ENCODE peak calls at places on chromosomes 12 and 14, in four cellular contexts. One of them, this sample, is unnamed.

GRCh38 chr12:116881325-116881866 is at the start of gene HRK:
- DNase-seq in GM06990: no peak
- DNase-seq in AG04450: no peak
- DNase-seq in IMR-90: no peak
- DNase-seq in this sample: no peak

GRCh38 chr12:22631863-22632463 is 7.0 kb downstream of the ETNK1 start:
- DNase-seq in GM06990: no peak
- DNase-seq in AG04450: no peak
- DNase-seq in IMR-90: peak
- DNase-seq in this sample: peak

GRCh38 chr14:99522934-99523660 is 41.9 kb downstream of the CCNK start:
- DNase-seq in GM06990: no peak
- DNase-seq in AG04450: no peak
- DNase-seq in IMR-90: peak
- DNase-seq in this sample: no peak

GRCh38 chr12:104258476-104259067 is 43.0 kb downstream of the TXNRD1 start:
- DNase-seq in GM06990: no peak
- DNase-seq in AG04450: no peak
- DNase-seq in IMR-90: no peak
- DNase-seq in this sample: peak

GRCh38 chr14:24699052-24699451 is 65.1 kb upstream of the GZMB start:
- DNase-seq in GM06990: no peak
- DNase-seq in AG04450: no peak
- DNase-seq in IMR-90: no peak
- DNase-seq in this sample: no peak

GRCh38 chr12:127411981-127412380 is 855.0 kb upstream of the TMEM132C start:
- DNase-seq in GM06990: no peak
- DNase-seq in AG04450: no peak
- DNase-seq in IMR-90: no peak
- DNase-seq in this sample: no peak

GRCh38 chr12:3809357-3810015 is 56.6 kb upstream of the CRACR2A start:
- DNase-seq in GM06990: no peak
- DNase-seq in AG04450: no peak
- DNase-seq in IMR-90: no peak
- DNase-seq in this sample: no peak

GRCh38 chr14:60349663-60350365 is 100.8 kb downstream of the PPM1A start:
- DNase-seq in GM06990: no peak
- DNase-seq in AG04450: peak
- DNase-seq in IMR-90: peak
- DNase-seq in this sample: peak

GRCh38 chr12:18700254-18700653 is 37.6 kb downstream of the PLCZ1 start:
- DNase-seq in GM06990: no peak
- DNase-seq in AG04450: peak
- DNase-seq in IMR-90: peak
- DNase-seq in this sample: peak

GRCh38 chr14:94795372-94795771 is 25.5 kb upstream of the GSC start:
- DNase-seq in GM06990: no peak
- DNase-seq in AG04450: no peak
- DNase-seq in IMR-90: no peak
- DNase-seq in this sample: no peak

GRCh38 chr14:84770030-84770429 is 759.9 kb upstream of the FLRT2 start:
- DNase-seq in GM06990: no peak
- DNase-seq in AG04450: no peak
- DNase-seq in IMR-90: no peak
- DNase-seq in this sample: no peak

DNA sequence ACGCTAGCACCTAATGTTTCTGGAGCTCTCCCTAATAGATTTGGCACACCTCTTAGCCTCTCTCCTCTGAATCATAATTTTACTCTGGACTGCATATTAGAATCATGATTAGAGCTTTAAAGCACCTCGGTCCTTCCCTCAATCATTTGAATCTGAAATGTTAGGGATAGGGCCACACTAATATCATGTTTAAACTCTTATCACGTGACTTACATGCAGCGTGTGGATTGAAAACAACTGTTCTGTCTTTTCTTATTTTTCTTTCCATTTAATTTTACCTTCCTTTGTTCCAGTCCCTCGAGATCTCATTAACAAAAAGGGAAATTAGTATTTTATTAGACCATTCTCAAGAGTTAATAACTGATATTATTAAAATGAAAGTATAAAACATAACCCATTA is 762.5 kb upstream of the FLRT2 start:
- DNase-seq in GM06990: no peak
- DNase-seq in AG04450: no peak
- DNase-seq in IMR-90: no peak
- DNase-seq in this sample: no peak
- H3K4me3 ChIP-seq in GM06990: no peak
- H3K4me3 ChIP-seq in AG04450: no peak
- H3K4me3 ChIP-seq in IMR-90: no peak
- H3K4me3 ChIP-seq in this sample: no peak

GRCh38 chr14:21917699-21918436 is 244.2 kb upstream of the OR4E1 start:
- DNase-seq in GM06990: no peak
- DNase-seq in AG04450: peak
- DNase-seq in IMR-90: peak
- DNase-seq in this sample: peak
- TF ChIP-seq CTCF in GM06990: peak
- TF ChIP-seq CTCF in AG04450: peak
- TF ChIP-seq CTCF in IMR-90: peak
- TF ChIP-seq CTCF in this sample: peak

DNA sequence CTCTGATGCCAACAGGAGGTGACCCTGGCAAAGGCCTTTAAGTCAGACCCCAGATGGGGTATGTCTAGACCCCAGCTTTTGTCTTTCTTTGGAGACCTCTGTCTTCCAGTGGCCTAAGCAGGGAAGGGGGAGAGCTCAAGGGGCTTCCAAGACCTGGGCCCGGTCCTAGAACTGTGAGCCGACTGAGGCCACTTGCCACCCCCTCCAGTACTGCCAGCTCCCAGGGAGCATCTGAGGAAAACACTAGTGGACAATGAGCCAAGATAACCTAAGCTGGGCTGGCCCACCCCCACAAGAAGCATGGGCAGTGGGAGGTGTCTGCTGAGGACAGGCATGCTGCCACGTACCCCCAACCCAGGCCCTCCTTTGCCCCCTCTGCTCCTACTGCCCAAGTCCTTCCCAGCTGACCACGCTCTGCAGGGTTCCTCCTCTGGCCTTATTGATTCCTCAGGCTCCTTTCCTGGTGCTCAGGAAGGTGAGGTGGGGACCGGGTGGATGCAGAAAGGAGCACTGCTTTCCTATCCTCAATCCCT is 21.1 kb downstream of the VDR start:
- DNase-seq in GM06990: no peak
- DNase-seq in AG04450: no peak
- DNase-seq in IMR-90: no peak
- DNase-seq in this sample: no peak
- H3K4me3 ChIP-seq in GM06990: no peak
- H3K4me3 ChIP-seq in AG04450: no peak
- H3K4me3 ChIP-seq in IMR-90: no peak
- H3K4me3 ChIP-seq in this sample: no peak

DNA sequence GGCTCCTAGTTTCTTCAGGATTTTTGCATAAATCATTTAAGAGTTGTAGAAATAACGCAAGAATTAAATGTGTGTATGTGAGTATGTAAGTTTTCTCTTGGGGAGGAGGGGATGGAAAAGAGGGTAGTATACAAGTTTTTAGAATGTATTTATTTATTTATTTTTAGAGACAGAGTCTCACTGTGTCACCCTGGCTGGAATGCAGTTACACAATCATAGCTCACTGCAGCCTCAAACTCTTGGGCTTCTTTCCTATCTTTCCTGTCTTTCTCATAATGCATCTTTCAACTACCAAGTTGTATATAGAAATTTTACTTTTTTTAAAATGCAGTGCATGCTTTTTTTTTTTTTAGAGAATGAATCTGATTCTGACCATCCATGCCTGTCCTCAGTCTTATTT is 269.0 kb upstream of the GARIN2 start:
- DNase-seq in GM06990: no peak
- DNase-seq in AG04450: no peak
- DNase-seq in IMR-90: peak
- DNase-seq in this sample: peak
- TF ChIP-seq CTCF in GM06990: no peak
- TF ChIP-seq CTCF in AG04450: no peak
- TF ChIP-seq CTCF in IMR-90: no peak
- TF ChIP-seq CTCF in this sample: no peak

GRCh38 chr12:98352218-98352811 is 163.1 kb upstream of the TMPO start:
- DNase-seq in GM06990: no peak
- DNase-seq in AG04450: peak
- DNase-seq in IMR-90: peak
- DNase-seq in this sample: peak
- H3K4me3 ChIP-seq in GM06990: no peak
- H3K4me3 ChIP-seq in AG04450: no peak
- H3K4me3 ChIP-seq in IMR-90: no peak
- H3K4me3 ChIP-seq in this sample: no peak

DNA sequence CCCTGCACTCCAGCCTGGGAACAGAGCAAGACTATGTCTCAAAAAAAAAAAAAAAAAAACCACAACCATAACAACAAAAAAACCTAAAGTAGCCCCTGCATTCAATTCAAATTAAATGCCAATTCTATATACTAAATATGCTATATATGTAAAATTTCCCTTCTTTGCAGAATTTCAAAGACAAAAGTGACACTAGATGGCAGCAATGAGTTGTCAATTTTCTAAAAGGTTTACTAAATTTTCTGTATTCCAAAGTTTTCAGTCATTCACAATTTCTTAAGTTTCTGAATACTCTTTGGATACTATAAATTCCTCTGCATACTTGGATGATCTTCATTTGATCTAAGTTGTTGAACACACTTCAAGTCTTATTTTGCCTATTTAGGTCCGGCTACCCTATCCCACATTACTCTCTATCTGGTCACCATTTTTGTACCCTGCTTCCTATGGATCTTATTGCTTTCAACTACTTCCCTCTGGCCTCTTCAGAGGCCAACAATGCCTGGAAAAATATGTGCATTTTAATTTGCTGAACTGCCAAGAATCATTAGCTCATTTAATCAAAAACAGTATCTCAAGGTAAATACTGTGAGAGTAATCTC is 27.9 kb downstream of the HNRNPC start:
- DNase-seq in GM06990: no peak
- DNase-seq in AG04450: peak
- DNase-seq in IMR-90: peak
- DNase-seq in this sample: peak
- TF ChIP-seq CTCF in GM06990: peak
- TF ChIP-seq CTCF in AG04450: peak
- TF ChIP-seq CTCF in IMR-90: peak
- TF ChIP-seq CTCF in this sample: peak

GRCh38 chr12:53159195-53159834 is 21.2 kb upstream of the ZNF740 start:
- DNase-seq in GM06990: peak
- DNase-seq in AG04450: peak
- DNase-seq in IMR-90: peak
- DNase-seq in this sample: peak

GRCh38 chr12:53160673-53161072 is 19.8 kb upstream of the ZNF740 start:
- DNase-seq in GM06990: no peak
- DNase-seq in AG04450: no peak
- DNase-seq in IMR-90: no peak
- DNase-seq in this sample: no peak

GRCh38 chr12:53161119-53161911 is 19.2 kb upstream of the ZNF740 start:
- DNase-seq in GM06990: no peak
- DNase-seq in AG04450: no peak
- DNase-seq in IMR-90: no peak
- DNase-seq in this sample: no peak

GRCh38 chr12:53160000-53160399 is 20.5 kb upstream of the ZNF740 start:
- DNase-seq in GM06990: no peak
- DNase-seq in AG04450: no peak
- DNase-seq in IMR-90: no peak
- DNase-seq in this sample: no peak
- H3K4me3 ChIP-seq in GM06990: no peak
- H3K4me3 ChIP-seq in AG04450: no peak
- H3K4me3 ChIP-seq in IMR-90: no peak
- H3K4me3 ChIP-seq in this sample: no peak

GRCh38 chr12:51083140-51083833 is at the start of gene CSRNP2:
- DNase-seq in GM06990: peak
- DNase-seq in AG04450: peak
- DNase-seq in IMR-90: peak
- DNase-seq in this sample: peak
- TF ChIP-seq CTCF in GM06990: peak
- TF ChIP-seq CTCF in AG04450: no peak
- TF ChIP-seq CTCF in IMR-90: peak
- TF ChIP-seq CTCF in this sample: no peak

GRCh38 chr12:92362785-92363184 is 217.1 kb upstream of the BTG1 start:
- DNase-seq in GM06990: peak
- DNase-seq in AG04450: no peak
- DNase-seq in IMR-90: no peak
- DNase-seq in this sample: no peak

GRCh38 chr12:92365333-92365732 is 219.7 kb upstream of the BTG1 start:
- DNase-seq in GM06990: peak
- DNase-seq in AG04450: no peak
- DNase-seq in IMR-90: no peak
- DNase-seq in this sample: no peak

GRCh38 chr12:92362109-92362508 is 216.5 kb upstream of the BTG1 start:
- DNase-seq in GM06990: no peak
- DNase-seq in AG04450: no peak
- DNase-seq in IMR-90: no peak
- DNase-seq in this sample: no peak

GRCh38 chr12:92365836-92366235 is 220.2 kb upstream of the BTG1 start:
- DNase-seq in GM06990: no peak
- DNase-seq in AG04450: no peak
- DNase-seq in IMR-90: no peak
- DNase-seq in this sample: no peak

GRCh38 chr12:92363295-92364146 is 217.9 kb upstream of the BTG1 start:
- DNase-seq in GM06990: peak
- DNase-seq in AG04450: no peak
- DNase-seq in IMR-90: peak
- DNase-seq in this sample: peak
- H3K4me3 ChIP-seq in GM06990: peak
- H3K4me3 ChIP-seq in AG04450: no peak
- H3K4me3 ChIP-seq in IMR-90: no peak
- H3K4me3 ChIP-seq in this sample: no peak

DNA sequence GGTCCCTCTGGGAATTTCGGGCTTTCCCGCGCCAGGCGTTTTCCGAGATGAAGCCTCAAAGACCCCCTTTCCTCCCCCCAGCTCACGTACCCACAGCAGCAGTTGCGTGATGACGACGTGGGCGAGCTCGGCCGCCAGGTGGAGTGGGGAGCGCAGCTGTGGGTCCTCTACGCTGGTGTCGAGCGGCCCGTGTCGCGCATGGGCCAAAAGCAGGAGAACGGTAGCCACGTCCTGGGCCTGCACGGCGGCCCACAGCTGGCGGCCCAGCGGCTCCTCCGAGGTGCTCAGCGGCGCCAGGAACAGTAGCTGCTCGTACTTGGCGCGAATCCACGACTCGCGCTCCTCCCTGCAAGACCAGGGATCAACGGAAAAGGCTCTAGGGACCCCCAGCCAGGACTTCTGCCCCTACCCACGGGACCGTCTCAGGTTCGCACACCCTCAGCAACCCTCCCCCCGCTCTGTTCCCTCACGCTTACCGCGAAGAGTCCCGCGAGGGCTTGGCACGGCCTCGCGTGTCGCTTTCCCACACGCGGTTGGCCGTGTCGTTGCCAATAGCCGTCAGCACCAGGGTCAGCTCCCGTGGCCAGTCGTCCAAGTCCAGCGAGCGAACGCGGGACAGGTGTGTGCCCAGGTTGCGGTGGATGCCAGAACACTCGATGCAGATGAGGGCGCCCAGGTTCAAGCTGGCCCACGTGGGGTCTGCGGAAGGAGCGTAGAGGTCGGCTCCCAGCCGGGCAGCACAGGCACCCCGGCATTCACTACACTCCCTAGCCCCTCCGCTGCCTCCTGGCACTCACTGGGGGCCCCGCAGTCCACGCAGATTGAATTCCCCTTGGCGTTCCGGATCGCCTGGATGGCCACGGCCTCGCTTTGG is 11.4 kb downstream of the AGAP2 start:
- DNase-seq in GM06990: no peak
- DNase-seq in AG04450: no peak
- DNase-seq in IMR-90: no peak
- DNase-seq in this sample: no peak
- TF ChIP-seq CTCF in GM06990: no peak
- TF ChIP-seq CTCF in AG04450: peak
- TF ChIP-seq CTCF in IMR-90: peak
- TF ChIP-seq CTCF in this sample: peak

This sample was measured in fibroblast of pulmonary artery.